ENCODE peak calls at places on chromosome 16, in seven cellular contexts. Z, V, C, I, X, S and T are unnamed samples.

GRCh38 chr16:47016700-47017133 is 43.2 kb upstream of the DNAJA2 start:
- DNase-seq in V (no peak), I (peak; percentile 41), X (no peak), Z (no peak), C (no peak), S (no peak), T (no peak)

GRCh38 chr16:70438325-70438982 is 446 bp downstream of the ST3GAL2 start:
- DNase-seq in V (no peak), I (no peak), X (no peak), C (no peak), Z (no peak), S (no peak), T (no peak)

GRCh38 chr16:66541388-66542360 is 8.2 kb downstream of the TK2 start:
- DNase-seq in V (no peak), S (no peak), X (no peak), C (no peak), Z (no peak), I (no peak), T (no peak)

GRCh38 chr16:29809850-29810698 is 1.9 kb upstream of the PRRT2 start:
- DNase-seq in X (no peak), C (no peak), S (no peak), Z (peak; percentile 65), V (no peak), I (no peak), T (peak; percentile 21)

GRCh38 chr16:8430401-8430800 is 159.9 kb downstream of the TMEM114 start:
- DNase-seq in S (no peak), I (no peak), X (no peak), V (no peak), Z (no peak), C (no peak), T (no peak)

GRCh38 chr16:70433456-70434103 is 5.3 kb downstream of the ST3GAL2 start:
- DNase-seq in C (no peak), X (peak; percentile 81), Z (no peak), S (peak; percentile 89), I (peak; percentile 77), V (no peak), T (peak; percentile 67)

GRCh38 chr16:77807-78443 is at the start of gene MPG:
- DNase-seq in S (peak; percentile 69), I (peak; percentile 83), C (peak; percentile 87), X (peak; percentile 79), V (peak; percentile 92), Z (peak; percentile 94), T (peak; percentile 84)

GRCh38 chr16:67563708-67564468 is 1.6 kb downstream of the CTCF start:
- DNase-seq in S (peak; percentile 60), I (peak; percentile 85), V (peak; percentile 48), C (no peak), X (peak; percentile 68), Z (no peak), T (peak; percentile 87)

GRCh38 chr16:14600164-14600563 is 29.9 kb downstream of the PARN start:
- DNase-seq in C (peak; percentile 15), X (peak; percentile 17), I (peak; percentile 3), V (peak; percentile 30), Z (no peak), S (peak; percentile 54), T (peak; percentile 67)

GRCh38 chr16:49598386-49599170 is 225.0 kb downstream of the C16orf78 start:
- DNase-seq in I (no peak), C (no peak), X (no peak), V (no peak), S (no peak), Z (peak; percentile 36), T (no peak)

GRCh38 chr16:3509470-3509928 is 8.7 kb downstream of the CLUAP1 start:
- DNase-seq in C (no peak), X (no peak), S (no peak), Z (peak; percentile 57), V (peak; percentile 45), I (no peak), T (peak; percentile 61)

GRCh38 chr16:55542459-55543082 is 23.9 kb upstream of the CAPNS2 start:
- DNase-seq in C (no peak), V (no peak), Z (no peak), X (peak; percentile 71), I (no peak), S (peak; percentile 69), T (peak; percentile 72)

GRCh38 chr16:4511441-4512082 is 27.0 kb downstream of the CDIP1 start:
- DNase-seq in V (peak; percentile 73), C (peak; percentile 71), Z (no peak), S (peak; percentile 61), X (peak; percentile 46), I (peak; percentile 41), T (peak; percentile 62)

GRCh38 chr16:65070831-65071230 is 51.0 kb downstream of the CDH11 start:
- DNase-seq in X (peak; percentile 98), C (no peak), S (peak; percentile 82), I (no peak), Z (no peak), V (no peak), T (peak; percentile 100)

GRCh38 chr16:66516808-66517585 is 32.9 kb downstream of the TK2 start:
- DNase-seq in I (peak; percentile 100), C (no peak), Z (peak; percentile 97), X (peak; percentile 99), S (peak; percentile 100), V (peak; percentile 98), T (peak; percentile 99)

GRCh38 chr16:22318690-22319358 is 21.6 kb downstream of the POLR3E start:
- DNase-seq in Z (peak; percentile 68), C (peak; percentile 62), I (no peak), V (peak; percentile 78), S (peak; percentile 41), X (peak; percentile 18), T (peak; percentile 58)

GRCh38 chr16:67537636-67538591 is 9.3 kb downstream of the RIPOR1 start:
- DNase-seq in I (no peak), Z (peak; percentile 84), C (no peak), V (peak; percentile 74), X (no peak), S (peak; percentile 75), T (no peak)

GRCh38 chr16:73916839-73917594 is 379.6 kb upstream of the PSMD7 start:
- DNase-seq in Z (no peak), C (no peak), I (no peak), X (no peak), S (no peak), V (no peak), T (no peak)

GRCh38 chr16:75216127-75216526 is 2.7 kb upstream of the CTRB1 start:
- DNase-seq in Z (no peak), C (no peak), I (no peak), S (no peak), X (no peak), V (no peak), T (no peak)

GRCh38 chr16:78407191-78407590 is 307.7 kb downstream of the WWOX start:
- DNase-seq in C (no peak), I (no peak), S (no peak), Z (no peak), X (no peak), V (no peak), T (peak; percentile 33)

GRCh38 chr16:87487361-87487924 is 5.4 kb downstream of the ZCCHC14 start:
- DNase-seq in V (peak; percentile 87), S (no peak), X (no peak), I (peak; percentile 27), C (no peak), Z (peak; percentile 85), T (no peak)

GRCh38 chr16:22677024-22677830 is 136.7 kb upstream of the HS3ST2 start:
- DNase-seq in I (no peak), X (no peak), Z (no peak), C (no peak), V (no peak), S (no peak), T (no peak)

GRCh38 chr16:59356709-59357108 is 622.6 kb upstream of the GOT2 start:
- DNase-seq in I (no peak), Z (no peak), X (no peak), S (peak; percentile 89), V (no peak), C (no peak), T (no peak)

GRCh38 chr16:73890524-73891500 is 405.8 kb upstream of the PSMD7 start:
- DNase-seq in C (peak; percentile 10), X (no peak), S (no peak), V (no peak), Z (no peak), I (no peak), T (peak; percentile 3)

GRCh38 chr16:66524601-66525164 is 25.2 kb downstream of the TK2 start:
- DNase-seq in V (no peak), C (no peak), S (no peak), I (peak; percentile 99), Z (no peak), X (no peak), T (no peak)

GRCh38 chr16:30553396-30553899 is 4.7 kb downstream of the ZNF764 start:
- DNase-seq in C (no peak), X (no peak), I (no peak), Z (no peak), S (no peak), V (no peak), T (no peak)

GRCh38 chr16:6643083-6643686 is 689.5 kb upstream of the RBFOX1 start:
- DNase-seq in V (peak; percentile 67), S (peak; percentile 58), I (peak; percentile 16), X (peak; percentile 46), C (peak; percentile 15), Z (no peak), T (peak; percentile 73)

GRCh38 chr16:2715519-2715918 is 4.5 kb downstream of the PRSS27 start:
- DNase-seq in C (no peak), S (peak; percentile 49), X (peak; percentile 17), Z (peak; percentile 83), I (peak; percentile 73), V (peak; percentile 41), T (peak; percentile 50)

GRCh38 chr16:13996778-13997288 is 74.3 kb upstream of the MRTFB start:
- DNase-seq in X (no peak), I (no peak), Z (no peak), V (no peak), S (no peak), C (no peak), T (no peak)

GRCh38 chr16:7482028-7482427 is 149.4 kb downstream of the RBFOX1 start:
- DNase-seq in S (no peak), C (no peak), I (no peak), X (no peak), Z (no peak), V (no peak), T (no peak)

GRCh38 chr16:75265911-75266701 is 14.7 kb upstream of the BCAR1 start:
- DNase-seq in X (peak; percentile 67), Z (peak; percentile 91), C (peak; percentile 93), I (no peak), V (peak; percentile 89), S (peak; percentile 71), T (peak; percentile 58)

GRCh38 chr16:87829988-87830672 is 39.2 kb downstream of the SLC7A5 start:
- DNase-seq in C (no peak), Z (no peak), S (no peak), I (no peak), V (no peak), X (no peak), T (no peak)

GRCh38 chr16:64993464-64993863 is 128.4 kb downstream of the CDH11 start:
- DNase-seq in C (no peak), S (no peak), Z (no peak), I (no peak), V (no peak), X (no peak), T (no peak)

GRCh38 chr16:1723450-1724147 is 17.6 kb downstream of the MAPK8IP3 start:
- DNase-seq in S (peak; percentile 60), Z (no peak), X (peak; percentile 46), V (peak; percentile 74), I (no peak), C (peak; percentile 67), T (peak; percentile 63)

GRCh38 chr16:85389679-85390470 is 223.2 kb upstream of the GSE1 start:
- DNase-seq in V (no peak), I (no peak), C (no peak), Z (peak; percentile 46), S (no peak), X (no peak), T (no peak)

GRCh38 chr16:66699898-66700297 is 3.4 kb upstream of the CMTM4 start:
- DNase-seq in Z (no peak), S (no peak), V (no peak), C (no peak), I (no peak), X (no peak), T (no peak)

GRCh38 chr16:1208239-1208830 is 16.7 kb downstream of the TPSG1 start:
- DNase-seq in X (no peak), Z (no peak), C (no peak), V (no peak), I (no peak), S (no peak), T (no peak)

GRCh38 chr16:11099672-11100195 is 155.4 kb downstream of the CLEC16A start:
- DNase-seq in Z (no peak), S (no peak), V (no peak), I (no peak), C (no peak), X (no peak), T (no peak)